ENCODE peak calls at places on chromosomes 12 and 14, in seven cellular contexts. W is fibroblast of lung, J is keratinocyte, I is NT2/D1, Z is H1, N is colonic mucosa, A is PC-3. U is an unnamed sample.

GRCh38 chr14:28765907-28766504 is 581 bp upstream of the FOXG1 start:
- DNase-seq in W (no peak), J (no peak), I (no peak), Z (peak; percentile 74), N (no peak), A (no peak), U (no peak)

GRCh38 chr14:88380405-88380804 is 5.1 kb upstream of the SPATA7 start:
- DNase-seq in W (peak; percentile 18), J (no peak), I (no peak), Z (no peak), N (no peak), A (peak; percentile 61), U (peak; percentile 12)

GRCh38 chr12:130715996-130716917 is at the start of gene RIMBP2:
- DNase-seq in W (peak; percentile 16), J (no peak), I (peak; percentile 71), Z (peak; percentile 61), N (no peak), A (no peak), U (peak; percentile 41)

GRCh38 chr14:97306785-97307246 is 509.6 kb downstream of the VRK1 start:
- DNase-seq in W (no peak), J (no peak), I (no peak), Z (no peak), N (no peak), A (peak; percentile 60), U (no peak)

GRCh38 chr14:21999400-21999799 is 325.8 kb upstream of the OR4E1 start:
- DNase-seq in W (no peak), J (no peak), I (no peak), Z (no peak), N (no peak), A (peak; percentile 10), U (no peak)

GRCh38 chr14:54108481-54109471 is 152.2 kb upstream of the BMP4 start:
- DNase-seq in W (peak; percentile 47), J (no peak), I (no peak), Z (no peak), N (no peak), A (peak; percentile 100), U (peak; percentile 69)

GRCh38 chr12:63149884-63150254 is 1.1 kb downstream of the AVPR1A start:
- DNase-seq in W (no peak), J (no peak), I (no peak), Z (no peak), N (no peak), A (no peak), U (no peak)

GRCh38 chr14:38611928-38612327 is 356.0 kb upstream of the CLEC14A start:
- DNase-seq in W (no peak), J (no peak), I (peak; percentile 71), Z (no peak), N (no peak), A (no peak), U (no peak)

GRCh38 chr12:92574046-92574783 is 128.6 kb upstream of the PLEKHG7 start:
- DNase-seq in W (no peak), J (no peak), I (peak; percentile 20), Z (peak; percentile 49), N (no peak), A (peak; percentile 69), U (no peak)

GRCh38 chr12:116346751-116347150 is 69.3 kb upstream of the MED13L start:
- DNase-seq in W (peak; percentile 94), J (no peak), I (no peak), Z (no peak), N (no peak), A (peak; percentile 81), U (peak; percentile 82)

GRCh38 chr12:69900720-69901131 is 75.7 kb downstream of the MYRFL start:
- DNase-seq in W (peak; percentile 68), J (peak; percentile 35), I (peak; percentile 65), Z (peak; percentile 88), N (peak; percentile 91), A (peak; percentile 86), U (peak; percentile 96)

GRCh38 chr12:15684896-15685658 is 104.1 kb downstream of the EPS8 start:
- DNase-seq in W (no peak), J (no peak), I (no peak), Z (no peak), N (no peak), A (no peak), U (peak; percentile 61)

GRCh38 chr12:87344699-87345098 is 684.5 kb downstream of the C12orf50 start:
- DNase-seq in W (peak; percentile 6), J (no peak), I (no peak), Z (no peak), N (no peak), A (peak; percentile 55), U (peak; percentile 14)

GRCh38 chr14:104553166-104554087 is 26.1 kb upstream of the C14orf180 start:
- DNase-seq in W (no peak), J (no peak), I (no peak), Z (no peak), N (no peak), A (no peak), U (no peak)
- H3K9ac ChIP-seq in W (no peak overlapping the region), J (no peak overlapping the region), I (no peak overlapping the region), Z (no peak overlapping the region), N (no peak overlapping the region), A (no peak overlapping the region), U (no peak overlapping the region)

GRCh38 chr12:47812797-47813490 is 6.8 kb downstream of the HDAC7 start:
- DNase-seq in W (peak; percentile 80), J (no peak), I (peak; percentile 89), Z (peak; percentile 83), N (peak; percentile 86), A (peak; percentile 72), U (peak; percentile 92)
- H3K9ac ChIP-seq in W (peak overlapping the region; percentile 57), J (peak overlapping the region; percentile 79), I (peak overlapping the region; percentile 74), Z (peak overlapping the region; percentile 34), N (peak overlapping the region; percentile 80), A (peak overlapping the region; percentile 33), U (peak overlapping the region; percentile 93)

GRCh38 chr14:85412756-85413155 is 117.2 kb upstream of the FLRT2 start:
- DNase-seq in W (no peak), J (no peak), I (no peak), Z (no peak), N (no peak), A (no peak), U (no peak)

GRCh38 chr14:85416771-85417170 is 113.2 kb upstream of the FLRT2 start:
- DNase-seq in W (peak; percentile 59), J (peak; percentile 71), I (no peak), Z (no peak), N (no peak), A (peak; percentile 69), U (peak; percentile 79)

GRCh38 chr14:85414142-85414541 is 115.8 kb upstream of the FLRT2 start:
- DNase-seq in W (no peak), J (no peak), I (no peak), Z (no peak), N (no peak), A (no peak), U (no peak)

GRCh38 chr14:85417396-85417795 is 112.5 kb upstream of the FLRT2 start:
- DNase-seq in W (no peak), J (no peak), I (no peak), Z (no peak), N (no peak), A (no peak), U (no peak)

DNA sequence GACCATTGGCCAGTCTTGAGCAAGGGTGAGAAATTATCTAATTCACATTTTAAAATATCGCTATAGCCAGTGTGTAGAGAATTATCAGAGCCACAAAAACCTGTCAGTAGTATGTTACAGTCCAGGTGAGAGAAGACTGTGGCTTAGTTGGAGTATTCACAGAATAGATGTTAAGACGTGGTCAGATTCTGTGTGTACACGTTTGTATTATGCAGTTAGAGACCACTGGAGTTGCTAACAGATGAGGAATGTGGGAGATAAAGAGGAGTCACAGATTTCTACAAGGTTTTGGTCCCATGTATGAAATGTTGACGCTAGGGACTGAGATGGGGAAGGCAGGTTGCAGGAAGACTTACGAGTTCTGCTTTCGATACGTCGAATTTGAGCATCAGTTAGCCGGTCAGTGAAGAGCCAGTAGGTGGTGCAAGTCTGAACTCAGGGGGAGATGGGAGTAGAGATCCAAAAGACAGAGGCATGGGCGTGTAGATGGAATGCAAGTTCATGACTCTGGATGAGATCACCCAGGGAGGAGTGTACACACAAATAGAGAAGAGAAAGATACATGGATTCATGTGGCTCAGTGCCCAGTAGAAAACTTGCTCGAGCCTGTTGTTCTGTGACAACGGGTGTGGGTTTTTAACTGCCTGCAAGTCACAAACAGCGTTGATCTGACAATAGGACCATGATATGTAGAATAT is 114.8 kb upstream of the FLRT2 start:
- DNase-seq in W (peak; percentile 86), J (peak; percentile 97), I (no peak), Z (peak; percentile 45), N (peak; percentile 20), A (peak; percentile 88), U (peak; percentile 78)
- H3K9ac ChIP-seq in W (no peak overlapping the region), J (peak overlapping the region; percentile 73), I (no peak overlapping the region), Z (no peak overlapping the region), N (no peak overlapping the region), A (no peak overlapping the region), U (peak overlapping the region; percentile 76)

GRCh38 chr14:34231626-34232025 is 230.4 kb downstream of the SPTSSA start:
- DNase-seq in W (no peak), J (no peak), I (no peak), Z (no peak), N (peak; percentile 60), A (no peak), U (no peak)

GRCh38 chr14:34224221-34224620 is 237.8 kb downstream of the SPTSSA start:
- DNase-seq in W (no peak), J (no peak), I (no peak), Z (no peak), N (no peak), A (no peak), U (no peak)

GRCh38 chr14:34228663-34229001 is 233.4 kb downstream of the SPTSSA start:
- DNase-seq in W (no peak), J (no peak), I (no peak), Z (no peak), N (no peak), A (no peak), U (no peak)

GRCh38 chr14:34229140-34229539 is 232.9 kb downstream of the SPTSSA start:
- DNase-seq in W (no peak), J (no peak), I (no peak), Z (no peak), N (no peak), A (no peak), U (no peak)

GRCh38 chr14:34227834-34228662 is 234.0 kb downstream of the SPTSSA start:
- DNase-seq in W (peak; percentile 56), J (no peak), I (peak; percentile 49), Z (peak; percentile 83), N (peak; percentile 80), A (peak; percentile 81), U (peak; percentile 82)
- H3K9ac ChIP-seq in W (no peak overlapping the region), J (peak overlapping the region; percentile 18), I (peak overlapping the region; percentile 26), Z (no peak overlapping the region), N (no peak overlapping the region), A (no peak overlapping the region), U (peak overlapping the region; percentile 41)

DNA sequence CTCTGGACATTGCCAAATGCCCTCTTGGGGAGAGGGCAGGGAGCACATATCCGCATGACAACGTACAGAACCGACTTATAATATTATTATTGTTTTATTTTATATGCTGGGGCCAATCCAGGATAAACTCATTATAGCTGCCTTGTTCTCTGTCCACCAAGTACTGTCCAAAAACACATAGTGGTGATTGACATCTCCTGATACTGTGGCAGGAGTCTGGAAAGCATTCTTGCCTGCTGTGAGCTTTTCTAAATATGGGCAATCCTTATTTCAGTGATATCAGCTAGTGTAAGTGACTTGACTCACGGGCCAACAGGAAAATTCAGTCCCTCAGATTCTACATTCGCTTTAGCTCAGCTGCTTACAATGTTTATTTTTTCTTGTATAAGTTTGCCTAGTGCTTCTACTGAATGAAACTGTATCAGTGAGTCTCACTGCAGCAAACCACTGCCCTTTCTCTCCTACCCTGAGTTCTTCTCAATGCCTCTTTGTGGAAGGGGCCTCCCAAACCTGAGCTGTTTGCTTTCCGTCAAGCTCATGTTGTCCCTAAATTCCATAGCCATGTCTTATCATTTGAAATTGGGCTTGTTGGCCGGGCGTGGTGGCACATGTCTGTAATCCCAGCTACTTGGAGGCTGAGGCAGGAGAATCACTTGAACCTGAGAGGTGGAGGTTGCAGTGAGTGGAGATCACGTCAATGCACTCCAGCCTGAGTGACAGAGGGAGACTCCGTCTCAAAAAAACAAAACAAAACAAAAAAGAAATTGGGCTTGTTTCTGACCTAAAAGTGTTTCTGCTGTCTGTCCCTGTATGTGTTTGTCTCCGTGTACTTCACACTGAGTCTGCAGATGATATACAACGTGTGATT is 1.6 kb upstream of the CSRP2 start:
- DNase-seq in W (peak; percentile 64), J (no peak), I (no peak), Z (no peak), N (no peak), A (no peak), U (peak; percentile 55)
- H3K9ac ChIP-seq in W (no peak overlapping the region), J (no peak overlapping the region), I (no peak overlapping the region), Z (no peak overlapping the region), N (no peak overlapping the region), A (no peak overlapping the region), U (no peak overlapping the region)